ENCODE peak calls at places on chromosomes 12 and 14, in nine cellular contexts. U is Peyer's patch; A is activated T-cell treated with anti-CD3 and anti-CD28 coated beads, Interleukin-2, amount 50 U/mL, for 48 hours; Y is hypothalamus; Z is neural progenitor cell; E is pons; O is KBM-7; S is left lobe of liver; F is AG09319. D is an unnamed sample.

GRCh38 chr14:104600141-104600643 is 4.4 kb downstream of the TMEM179 start:
- DNase-seq in E (peak), A (no peak), O (no peak), Z (peak), Y (peak), F (no peak), S (no peak), U (no peak), D (peak)

GRCh38 chr12:122067548-122067947 is 11.0 kb upstream of the MLXIP start:
- DNase-seq in F (no peak), S (no peak), U (no peak), O (no peak), Y (no peak), E (no peak), A (no peak), Z (no peak), D (no peak)

GRCh38 chr14:20332386-20332945 is 613 bp downstream of the CCNB1IP1 start:
- DNase-seq in O (no peak), E (peak), Z (peak), U (no peak), A (no peak), F (no peak), Y (no peak), S (no peak), D (no peak)

GRCh38 chr14:80350707-80351106 is 139.4 kb upstream of the DIO2 start:
- DNase-seq in Y (no peak), A (no peak), E (no peak), U (no peak), S (no peak), Z (no peak), F (no peak), O (no peak), D (no peak)

GRCh38 chr14:35254736-35255135 is 37.4 kb upstream of the PSMA6 start:
- DNase-seq in F (no peak), E (no peak), S (no peak), Y (no peak), U (no peak), A (peak), Z (no peak), O (peak), D (no peak)

GRCh38 chr14:105026033-105026785 is 5.3 kb upstream of the CDCA4 start:
- DNase-seq in S (no peak), Z (no peak), F (no peak), A (no peak), O (peak), Y (no peak), U (no peak), E (no peak), D (no peak)

GRCh38 chr14:33916663-33917565 is 34.0 kb downstream of the EGLN3 start:
- DNase-seq in E (peak), U (no peak), F (no peak), S (no peak), O (peak), Y (no peak), Z (no peak), A (no peak), D (no peak)

GRCh38 chr12:116194935-116195431 is 82.5 kb downstream of the MED13L start:
- DNase-seq in U (no peak), S (no peak), Z (no peak), O (peak), Y (no peak), F (no peak), E (no peak), A (peak), D (no peak)

GRCh38 chr14:72780771-72781170 is 113.1 kb downstream of the DPF3 start:
- DNase-seq in E (no peak), U (no peak), Z (no peak), O (no peak), S (no peak), Y (no peak), A (no peak), F (peak), D (no peak)

GRCh38 chr12:50598321-50598862 is 93.6 kb downstream of the DIP2B start:
- DNase-seq in A (no peak), U (no peak), F (no peak), E (peak), S (no peak), O (no peak), Y (no peak), Z (no peak), D (no peak)

GRCh38 chr12:124730455-124730932 is 133.2 kb downstream of the SCARB1 start:
- DNase-seq in Z (no peak), O (no peak), A (no peak), Y (no peak), U (no peak), S (no peak), E (no peak), F (no peak), D (no peak)

GRCh38 chr14:24367506-24368214 is at the start of gene NFATC4:
- DNase-seq in S (no peak), Y (peak), Z (peak), U (peak), E (no peak), F (peak), A (peak), O (no peak), D (no peak)

GRCh38 chr14:97379091-97379531 is 581.9 kb downstream of the VRK1 start:
- DNase-seq in Y (no peak), E (no peak), Z (peak), O (no peak), U (peak), A (peak), F (no peak), S (no peak), D (no peak)

GRCh38 chr12:19945559-19946485 is 422.5 kb upstream of the PDE3A start:
- DNase-seq in E (no peak), Z (no peak), Y (no peak), A (no peak), S (no peak), O (no peak), F (no peak), U (no peak), D (no peak)

GRCh38 chr12:31756977-31757420 is 28.2 kb upstream of the AMN1 start:
- DNase-seq in S (no peak), F (no peak), U (peak), O (peak), E (no peak), Z (no peak), Y (no peak), A (no peak), D (no peak)

GRCh38 chr12:91023326-91024004 is 18.7 kb upstream of the EPYC start:
- DNase-seq in Y (no peak), F (no peak), Z (no peak), O (no peak), A (no peak), E (no peak), U (no peak), S (no peak), D (no peak)

GRCh38 chr14:40697221-40697620 is 909.5 kb upstream of the LRFN5 start:
- DNase-seq in Y (no peak), F (no peak), O (no peak), E (no peak), Z (no peak), U (no peak), A (no peak), S (no peak), D (no peak)

D was measured in RWPE2.